ENCODE peak calls at places on chromosomes 5 and 9, in ten cellular contexts. F, T, P, R, W, V, N, S, A and L are unnamed samples.
A peak's percentile ranks its signal among the peaks of the same experiment; 100 is the strongest.

GRCh38 chr9:100589582-100589981 is 11.7 kb downstream of the CAVIN4 start:
- DNase-seq in T (no peak), S (no peak), R (no peak), A (peak; percentile 65), P (no peak), N (no peak), F (peak; percentile 29), V (no peak), W (no peak), L (peak; percentile 58)

GRCh38 chr9:35923927-35924763 is 14.9 kb downstream of the SPAAR start:
- DNase-seq in T (no peak), R (peak; percentile 52), A (peak; percentile 93), V (no peak), S (peak; percentile 26), N (no peak), W (no peak), F (peak; percentile 93), P (no peak), L (peak; percentile 96)

GRCh38 chr9:108245901-108246300 is 609.9 kb downstream of the ACTL7B start:
- DNase-seq in W (no peak), N (no peak), F (no peak), P (no peak), R (no peak), S (no peak), A (no peak), V (no peak), T (no peak), L (no peak)

GRCh38 chr5:9301200-9301599 is 244.7 kb downstream of the SEMA5A start:
- DNase-seq in V (no peak), P (no peak), S (no peak), R (no peak), T (no peak), N (no peak), W (no peak), A (peak; percentile 16), F (no peak), L (no peak)

GRCh38 chr9:136312436-136312835 is 8.5 kb upstream of the CCDC187 start:
- DNase-seq in V (peak; percentile 39), R (peak; percentile 86), T (peak; percentile 24), A (peak; percentile 55), N (peak; percentile 90), S (no peak), F (peak; percentile 64), W (peak; percentile 24), P (peak; percentile 43), L (no peak)

GRCh38 chr5:122195784-122196394 is 66.5 kb downstream of the ZNF474 start:
- DNase-seq in V (no peak), R (peak; percentile 18), T (peak; percentile 58), N (peak; percentile 53), W (no peak), P (no peak), S (no peak), F (peak; percentile 55), A (peak; percentile 74), L (peak; percentile 38)

GRCh38 chr9:93810028-93810971 is 144.9 kb downstream of the BARX1 start:
- DNase-seq in N (no peak), W (no peak), F (no peak), P (no peak), A (no peak), R (no peak), V (no peak), T (no peak), S (no peak), L (no peak)

GRCh38 chr5:138230981-138231589 is 18.0 kb upstream of the CDC23 start:
- DNase-seq in N (no peak), W (no peak), A (peak; percentile 68), V (no peak), R (no peak), P (no peak), S (no peak), T (peak; percentile 39), F (peak; percentile 33), L (peak; percentile 12)

GRCh38 chr9:2655411-2655901 is 33.9 kb downstream of the VLDLR start:
- DNase-seq in S (no peak), F (peak; percentile 89), N (no peak), R (peak; percentile 49), A (peak; percentile 82), T (no peak), W (no peak), V (peak; percentile 7), P (no peak), L (peak; percentile 94)

GRCh38 chr9:7597716-7598115 is 201.9 kb downstream of the DMAC1 start:
- DNase-seq in S (no peak), R (no peak), A (no peak), N (no peak), V (no peak), W (no peak), T (no peak), F (no peak), P (no peak), L (no peak)

GRCh38 chr5:108607421-108607820 is 140.3 kb upstream of the FER start:
- DNase-seq in W (no peak), A (no peak), F (no peak), N (no peak), V (no peak), T (no peak), S (no peak), P (no peak), R (no peak), L (no peak)

GRCh38 chr5:39584921-39585320 is 160.1 kb upstream of the DAB2 start:
- DNase-seq in A (peak; percentile 20), W (no peak), F (peak; percentile 85), T (no peak), V (no peak), S (no peak), N (no peak), R (peak; percentile 82), P (no peak), L (no peak)

GRCh38 chr5:181069767-181070491 is 29.9 kb downstream of the BTNL9 start:
- DNase-seq in T (no peak), S (no peak), N (no peak), R (no peak), F (peak; percentile 23), P (no peak), A (no peak), V (no peak), W (no peak), L (peak; percentile 12)

GRCh38 chr9:32294051-32294600 is 90.3 kb upstream of the ACO1 start:
- DNase-seq in T (no peak), N (no peak), R (no peak), S (no peak), P (no peak), V (no peak), F (no peak), W (no peak), A (no peak), L (no peak)

GRCh38 chr5:181260720-181261319 is at the start of gene TRIM52:
- DNase-seq in F (peak; percentile 91), T (no peak), R (peak; percentile 89), A (peak; percentile 88), P (peak; percentile 86), N (peak; percentile 97), W (no peak), V (peak; percentile 90), S (no peak), L (peak; percentile 89)

GRCh38 chr9:121561385-121562222 is 62.0 kb upstream of the GGTA1 start:
- DNase-seq in A (no peak), R (no peak), S (no peak), N (no peak), F (no peak), T (no peak), W (no peak), P (no peak), V (no peak), L (no peak)

GRCh38 chr5:115895821-115896220 is 54.1 kb downstream of the AP3S1 start:
- DNase-seq in V (no peak), T (no peak), F (peak; percentile 46), A (no peak), P (no peak), R (no peak), W (no peak), N (no peak), S (no peak), L (peak; percentile 7)

GRCh38 chr9:79912641-79913040 is 340.9 kb downstream of the TLE4 start:
- DNase-seq in S (no peak), F (no peak), N (no peak), T (no peak), A (no peak), V (no peak), P (no peak), R (no peak), W (no peak), L (no peak)

GRCh38 chr9:16575878-16576245 is 294.6 kb downstream of the BNC2 start:
- DNase-seq in V (no peak), W (no peak), R (no peak), S (no peak), N (no peak), A (peak; percentile 31), T (no peak), P (no peak), F (no peak), L (no peak)

GRCh38 chr9:77514886-77515711 is 133.0 kb downstream of the GNA14 start:
- DNase-seq in W (peak; percentile 5), V (no peak), S (no peak), R (peak; percentile 50), N (no peak), A (peak; percentile 84), P (no peak), F (peak; percentile 90), T (no peak), L (peak; percentile 58)

GRCh38 chr5:57911466-57911865 is 428.9 kb upstream of the ACTBL2 start:
- DNase-seq in A (peak; percentile 25), N (no peak), R (no peak), V (no peak), F (no peak), W (no peak), P (no peak), T (no peak), S (no peak), L (no peak)

GRCh38 chr9:137299938-137300337 is 2.1 kb downstream of the NRARP start:
- DNase-seq in V (no peak), P (no peak), F (no peak), R (no peak), N (no peak), W (no peak), T (peak; percentile 32), A (peak; percentile 44), S (no peak), L (no peak)

GRCh38 chr5:42216904-42217303 is 206.3 kb upstream of the GHR start:
- DNase-seq in V (no peak), N (no peak), W (no peak), A (no peak), P (no peak), S (no peak), F (no peak), R (no peak), T (no peak), L (no peak)

GRCh38 chr9:89919171-89919681 is 314.4 kb downstream of the GADD45G start:
- DNase-seq in N (peak; percentile 80), P (peak; percentile 11), F (no peak), R (no peak), T (no peak), W (no peak), A (no peak), S (no peak), V (peak; percentile 12), L (no peak)

GRCh38 chr5:32710335-32710858 is 724 bp upstream of the NPR3 start:
- DNase-seq in R (peak; percentile 54), N (no peak), F (no peak), W (no peak), P (no peak), A (no peak), V (no peak), T (no peak), S (no peak), L (peak; percentile 2)